ENCODE peak calls at places on chromosomes 7 and 10, in four cellular contexts. I is choroid plexus epithelial cell; A is head of caudate nucleus; C is activated CD4-positive, alpha-beta T cell treated with anti-CD3 and anti-CD28 coated beads, Interleukin-2, amount 50 U/mL, for 48 hours. F is an unnamed sample.

GRCh38 chr10:117477961-117478670 is 64.4 kb upstream of the EMX2 start:
- DNase-seq in I (peak; percentile 85), A (no peak), C (no peak), F (peak; percentile 58)

GRCh38 chr7:127612263-127612662 is 5.7 kb downstream of the PAX4 start:
- DNase-seq in I (no peak), A (no peak), C (no peak), F (no peak)

GRCh38 chr10:75106242-75106641 is 5.2 kb upstream of the SAMD8 start:
- DNase-seq in I (no peak), A (peak; percentile 12), C (no peak), F (no peak)

GRCh38 chr10:29659770-29660097 is 25.0 kb upstream of the SVIL start:
- DNase-seq in I (no peak), A (no peak), C (no peak), F (no peak)

GRCh38 chr7:33412336-33412735 is 283.0 kb downstream of the BBS9 start:
- DNase-seq in I (no peak), A (no peak), C (no peak), F (no peak)

GRCh38 chr7:155790666-155791065 is 21.6 kb downstream of the SHH start:
- DNase-seq in I (no peak), A (peak; percentile 2), C (no peak), F (no peak)

GRCh38 chr10:123582084-123582989 is 83.8 kb upstream of the GPR26 start:
- DNase-seq in I (peak; percentile 83), A (peak; percentile 87), C (peak; percentile 73), F (peak; percentile 86)

GRCh38 chr7:157429001-157429679 is 92.3 kb downstream of the DNAJB6 start:
- DNase-seq in I (no peak), A (no peak), C (no peak), F (no peak)

GRCh38 chr7:85010306-85010705 is 176.6 kb downstream of the SEMA3D start:
- DNase-seq in I (no peak), A (no peak), C (no peak), F (no peak)

GRCh38 chr10:73818402-73818801 is 7.0 kb upstream of the NDST2 start:
- DNase-seq in I (no peak), A (no peak), C (no peak), F (no peak)

GRCh38 chr10:61078542-61078941 is 134.6 kb upstream of the RHOBTB1 start:
- DNase-seq in I (peak; percentile 48), A (no peak), C (no peak), F (no peak)

GRCh38 chr10:130024779-130025178 is 60.7 kb upstream of the EBF3 start:
- DNase-seq in I (no peak), A (no peak), C (no peak), F (no peak)

GRCh38 chr10:12391191-12391590 is 41.8 kb downstream of the CAMK1D start:
- DNase-seq in I (peak; percentile 50), A (no peak), C (no peak), F (no peak)

GRCh38 chr7:84847038-84847437 is 339.8 kb downstream of the SEMA3D start:
- DNase-seq in I (no peak), A (no peak), C (no peak), F (no peak)

GRCh38 chr7:155308330-155309020 is 10.8 kb downstream of the INSIG1 start:
- DNase-seq in I (no peak), A (no peak), C (no peak), F (no peak)

GRCh38 chr10:92268763-92269162 is 22.1 kb downstream of the CPEB3 start:
- DNase-seq in I (no peak), A (no peak), C (no peak), F (no peak)

GRCh38 chr7:18901351-18901750 is 216.1 kb downstream of the TWIST1 start:
- DNase-seq in I (no peak), A (no peak), C (no peak), F (no peak)

GRCh38 chr10:4229106-4229505 is 444.1 kb upstream of the KLF6 start:
- DNase-seq in I (no peak), A (no peak), C (no peak), F (no peak)

GRCh38 chr10:90857635-90858488 is at the start of gene HTR7:
- DNase-seq in I (peak; percentile 54), A (peak; percentile 69), C (peak; percentile 54), F (peak; percentile 60)

GRCh38 chr10:60387531-60387930 is 2.1 kb downstream of the ANK3 start:
- DNase-seq in I (no peak), A (no peak), C (no peak), F (no peak)

GRCh38 chr7:47266131-47266706 is 315.7 kb downstream of the TNS3 start:
- DNase-seq in I (peak; percentile 82), A (peak; percentile 74), C (peak; percentile 23), F (peak; percentile 79)

GRCh38 chr7:2287742-2288141 is 26.5 kb downstream of the SNX8 start:
- DNase-seq in I (no peak), A (no peak), C (no peak), F (no peak)

GRCh38 chr7:102864958-102865357 is 47.8 kb upstream of the LRRC17 start:
- DNase-seq in I (no peak), A (no peak), C (no peak), F (no peak)

F was measured in dermis blood vessel endothelial cell.